ENCODE peak calls at places on chromosomes 7 and 10, in six cellular contexts. H, W, B, Q, N and P are unnamed samples.

GRCh38 chr7:28754027-28754426 is 204.1 kb downstream of the TRIL start:
- DNase-seq in B (peak; percentile 85), Q (no peak), H (no peak), W (no peak), N (no peak), P (no peak)

GRCh38 chr7:137682596-137682995 is 164.2 kb downstream of the DGKI start:
- DNase-seq in N (no peak), Q (no peak), W (peak; percentile 59), B (peak; percentile 88), H (peak; percentile 34), P (no peak)

GRCh38 chr10:102801978-102802377 is 35.2 kb downstream of the CYP17A1 start:
- DNase-seq in W (no peak), Q (no peak), B (no peak), N (no peak), H (no peak), P (no peak)

GRCh38 chr7:28180364-28181147 is at the start of gene JAZF1:
- DNase-seq in H (no peak), Q (peak; percentile 72), N (peak; percentile 33), B (peak; percentile 63), W (no peak), P (no peak)

GRCh38 chr7:33195264-33195663 is 65.9 kb downstream of the BBS9 start:
- DNase-seq in H (peak; percentile 33), Q (no peak), N (peak; percentile 21), B (peak; percentile 87), W (peak; percentile 18), P (peak; percentile 46)

GRCh38 chr10:46323176-46323575 is 36.4 kb downstream of the ANTXRL start:
- DNase-seq in H (no peak), Q (no peak), W (no peak), N (no peak), B (no peak), P (no peak)

GRCh38 chr10:98748298-98748697 is 301.6 kb upstream of the HPS1 start:
- DNase-seq in W (peak; percentile 6), N (peak; percentile 40), H (peak; percentile 2), Q (no peak), B (peak; percentile 38), P (no peak)

GRCh38 chr10:21521910-21522533 is 3.5 kb downstream of the SKIDA1 start:
- DNase-seq in B (no peak), N (no peak), Q (no peak), H (no peak), W (no peak), P (no peak)

GRCh38 chr10:7151538-7151937 is 259.3 kb downstream of the SFMBT2 start:
- DNase-seq in N (no peak), Q (no peak), B (no peak), H (no peak), W (no peak), P (no peak)

GRCh38 chr7:28440055-28440601 is 27.8 kb downstream of the CREB5 start:
- DNase-seq in B (no peak), H (no peak), Q (no peak), W (no peak), N (no peak), P (no peak)

GRCh38 chr7:3109516-3109915 is 65.8 kb upstream of the CARD11 start:
- DNase-seq in H (no peak), Q (peak; percentile 8), B (no peak), N (no peak), W (no peak), P (no peak)

GRCh38 chr10:16527452-16527851 is 5.8 kb upstream of the C1QL3 start:
- DNase-seq in N (no peak), W (no peak), Q (no peak), H (no peak), B (no peak), P (no peak)

GRCh38 chr10:43219848-43220247 is 47.0 kb downstream of the RASGEF1A start:
- DNase-seq in Q (no peak), W (no peak), N (no peak), H (no peak), B (no peak), P (no peak)

GRCh38 chr10:118590334-118590733 is 5.1 kb downstream of the PRLHR start:
- DNase-seq in B (no peak), Q (no peak), H (peak; percentile 42), W (no peak), N (peak; percentile 15), P (peak; percentile 31)

GRCh38 chr7:13603661-13604060 is 385.8 kb downstream of the ETV1 start:
- DNase-seq in W (no peak), H (peak; percentile 96), Q (no peak), N (no peak), B (peak; percentile 1), P (peak; percentile 80)

GRCh38 chr10:20955355-20955893 is 58.3 kb upstream of the NEBL start:
- DNase-seq in Q (no peak), B (no peak), W (no peak), H (no peak), N (no peak), P (no peak)

GRCh38 chr7:134315679-134316538 is 821 bp downstream of the SLC35B4 start:
- DNase-seq in W (no peak), Q (peak; percentile 22), B (peak; percentile 16), H (peak; percentile 24), N (peak; percentile 42), P (no peak)

GRCh38 chr10:124002391-124003069 is 90.9 kb downstream of the CHST15 start:
- DNase-seq in W (no peak), H (no peak), B (no peak), N (no peak), Q (peak; percentile 14), P (no peak)

GRCh38 chr10:89793649-89794254 is 92.4 kb downstream of the KIF20B start:
- DNase-seq in B (peak; percentile 74), H (peak; percentile 60), W (peak; percentile 55), N (peak; percentile 65), Q (no peak), P (peak; percentile 5)

GRCh38 chr10:133388265-133388972 is 5.5 kb upstream of the MTG1 start:
- DNase-seq in B (no peak), Q (no peak), W (no peak), N (peak; percentile 40), H (no peak), P (no peak)

GRCh38 chr10:49744924-49745605 is 17.1 kb downstream of the OGDHL start:
- DNase-seq in B (no peak), N (no peak), W (no peak), H (no peak), Q (no peak), P (no peak)

GRCh38 chr7:105295626-105296352 is 92.9 kb downstream of the SRPK2 start:
- DNase-seq in N (no peak), B (no peak), H (no peak), Q (no peak), W (no peak), P (no peak)

GRCh38 chr7:710161-710560 is 16.3 kb upstream of the DNAAF5 start:
- DNase-seq in B (no peak), W (no peak), N (no peak), H (no peak), Q (no peak), P (no peak)

GRCh38 chr10:126892150-126892872 is 12.9 kb upstream of the DOCK1 start:
- DNase-seq in N (no peak), H (no peak), Q (no peak), B (no peak), W (no peak), P (no peak)

GRCh38 chr7:134034652-134035051 is 92.5 kb upstream of the LRGUK start:
- DNase-seq in N (peak; percentile 75), W (no peak), B (no peak), H (no peak), Q (no peak), P (peak; percentile 29)

DNA sequence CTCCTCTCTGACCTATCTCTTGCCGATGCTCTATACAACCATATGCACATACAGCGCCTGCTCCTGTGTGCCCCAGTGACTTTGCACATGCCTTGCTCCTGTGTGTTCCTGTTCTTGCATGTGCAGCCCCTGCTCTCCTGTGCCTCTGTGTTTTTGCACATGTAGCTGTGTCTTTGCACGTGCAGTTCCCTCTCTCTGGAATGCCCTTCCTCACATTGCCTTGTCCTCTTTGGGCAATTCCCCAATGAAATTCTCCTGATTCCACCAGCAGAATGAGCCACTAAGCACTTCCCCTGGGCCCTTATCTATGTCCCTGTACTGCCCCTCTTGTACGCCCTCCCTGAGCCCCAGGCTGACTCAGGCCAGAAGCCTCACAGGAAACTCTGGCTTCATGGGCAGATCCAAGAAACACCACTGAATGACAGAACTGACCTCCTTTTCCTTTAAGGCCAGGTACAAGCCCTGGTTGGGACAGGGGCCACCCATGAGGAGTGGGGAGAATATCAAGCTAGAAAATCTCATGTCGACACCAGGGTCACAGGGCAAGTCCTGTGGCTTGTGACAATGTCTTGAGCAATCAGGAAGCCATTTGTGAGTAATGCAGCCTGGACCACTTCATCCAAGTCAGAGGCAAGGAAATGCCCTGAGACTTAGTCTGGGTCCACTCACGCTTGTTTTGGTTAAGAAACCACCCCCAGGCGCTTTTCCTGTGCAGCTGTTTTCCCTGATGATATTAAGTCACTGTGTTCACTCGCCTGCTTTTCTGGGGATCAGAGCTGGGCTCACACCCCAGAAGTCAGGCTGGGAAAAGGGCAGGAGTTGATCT is 1.9 kb upstream of the ARHGAP22 start:
- DNase-seq in Q (no peak), H (peak; percentile 85), N (peak; percentile 15), W (peak; percentile 81), B (peak; percentile 99), P (peak; percentile 59)
- H3K27ac ChIP-seq in Q (no peak overlapping the region), H (no peak overlapping the region), N (no peak overlapping the region), W (peak overlapping the region; percentile 87), B (peak overlapping the region; percentile 89), P (peak overlapping the region; percentile 71)

GRCh38 chr7:129832282-129832681 is 120.5 kb downstream of the UBE2H start:
- DNase-seq in N (no peak), Q (no peak), B (no peak), W (no peak), H (no peak), P (no peak)
- H3K27ac ChIP-seq in N (peak overlapping the region; percentile 84), Q (no peak overlapping the region), B (peak overlapping the region; percentile 85), W (peak overlapping the region; percentile 97), H (peak overlapping the region; percentile 69), P (peak overlapping the region; percentile 96)

DNA sequence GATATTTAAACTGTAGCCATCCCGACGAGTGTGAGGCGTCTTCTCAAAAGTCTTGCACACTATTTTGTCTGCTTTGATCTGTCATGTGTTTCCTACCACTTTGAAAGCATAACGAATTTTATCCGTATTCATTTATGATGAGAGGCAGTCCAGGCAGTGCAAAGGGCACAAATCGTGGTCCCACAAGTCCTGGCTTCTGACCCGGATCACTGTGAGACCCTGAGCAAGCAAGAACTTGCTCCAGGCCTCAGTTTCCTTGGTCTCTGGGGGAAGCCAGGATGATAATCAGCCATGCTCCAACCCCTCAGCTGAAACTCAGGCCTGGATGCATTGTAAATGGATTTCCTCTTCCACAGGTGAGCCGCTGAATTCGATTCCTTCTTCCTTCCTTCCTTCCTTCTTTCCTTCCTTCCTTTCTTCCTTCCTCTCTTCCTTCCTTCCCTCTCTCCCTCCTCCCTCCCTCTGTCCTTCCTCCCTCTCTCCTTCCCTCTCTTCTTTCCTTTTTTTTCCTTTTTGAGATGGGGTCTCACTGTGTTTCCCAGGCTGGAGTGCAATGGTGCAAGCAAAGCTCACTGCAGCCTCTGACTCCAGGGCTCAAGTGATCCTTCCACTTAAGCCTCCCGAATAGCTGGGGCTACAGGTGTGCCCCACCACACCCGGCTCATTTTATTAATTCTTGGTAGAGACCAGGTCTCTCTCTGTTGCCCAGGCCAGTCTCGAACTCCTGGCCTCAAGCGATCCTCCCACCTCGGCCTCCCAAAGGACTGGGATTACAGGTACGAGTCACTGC is 18.4 kb upstream of the ZKSCAN1 start:
- DNase-seq in N (no peak), H (no peak), Q (no peak), W (no peak), B (no peak), P (no peak)
- H3K27ac ChIP-seq in N (no peak overlapping the region), H (no peak overlapping the region), Q (peak overlapping the region; percentile 65), W (no peak overlapping the region), B (no peak overlapping the region), P (no peak overlapping the region)

GRCh38 chr7:126727930-126728331 is 524.8 kb downstream of the GRM8 start:
- DNase-seq in B (no peak), H (peak; percentile 81), N (peak; percentile 0), Q (no peak), W (no peak), P (peak; percentile 33)

GRCh38 chr7:126723966-126724544 is 528.7 kb downstream of the GRM8 start:
- DNase-seq in N (no peak), H (no peak), W (no peak), Q (no peak), B (no peak), P (no peak)

GRCh38 chr7:126728967-126729366 is 523.8 kb downstream of the GRM8 start:
- DNase-seq in B (no peak), W (no peak), H (no peak), N (no peak), Q (no peak), P (no peak)
- H3K27ac ChIP-seq in B (no peak overlapping the region), W (no peak overlapping the region), H (no peak overlapping the region), N (no peak overlapping the region), Q (no peak overlapping the region), P (no peak overlapping the region)